ENCODE peak calls at places on chromosomes 2 and 18, in five cellular contexts. One of them, this sample, is unnamed.

GRCh38 chr18:23716516-23716915 is 27.3 kb downstream of the LAMA3 start:
- DNase-seq in H54: no peak
- DNase-seq in neural progenitor cell: no peak
- DNase-seq in activated naive CD4-positive, alpha-beta T cell treated with Interleukin-2 at 50 U/mL for 16 hours: no peak
- DNase-seq in PC-3: no peak
- DNase-seq in this sample: no peak

GRCh38 chr2:75896779-75897366 is 186.2 kb upstream of the GCFC2 start:
- DNase-seq in PC-3: peak; percentile 60
- DNase-seq in H54: peak; percentile 5
- DNase-seq in neural progenitor cell: peak; percentile 81
- DNase-seq in activated naive CD4-positive, alpha-beta T cell treated with Interleukin-2 at 50 U/mL for 16 hours: no peak
- DNase-seq in this sample: peak; percentile 79

GRCh38 chr18:36752929-36753865 is 75.6 kb downstream of the TPGS2 start:
- DNase-seq in PC-3: no peak
- DNase-seq in neural progenitor cell: no peak
- DNase-seq in H54: no peak
- DNase-seq in activated naive CD4-positive, alpha-beta T cell treated with Interleukin-2 at 50 U/mL for 16 hours: no peak
- DNase-seq in this sample: no peak

GRCh38 chr18:73487956-73488355 is 620.2 kb upstream of the NETO1 start:
- DNase-seq in activated naive CD4-positive, alpha-beta T cell treated with Interleukin-2 at 50 U/mL for 16 hours: no peak
- DNase-seq in H54: no peak
- DNase-seq in PC-3: no peak
- DNase-seq in neural progenitor cell: no peak
- DNase-seq in this sample: no peak

GRCh38 chr18:37659906-37660305 is 94.3 kb upstream of the CELF4 start:
- DNase-seq in neural progenitor cell: no peak
- DNase-seq in H54: no peak
- DNase-seq in activated naive CD4-positive, alpha-beta T cell treated with Interleukin-2 at 50 U/mL for 16 hours: no peak
- DNase-seq in PC-3: no peak
- DNase-seq in this sample: no peak

GRCh38 chr2:65231892-65232477 is 4.4 kb downstream of the ACTR2 start:
- DNase-seq in activated naive CD4-positive, alpha-beta T cell treated with Interleukin-2 at 50 U/mL for 16 hours: peak; percentile 24
- DNase-seq in neural progenitor cell: no peak
- DNase-seq in H54: no peak
- DNase-seq in PC-3: no peak
- DNase-seq in this sample: no peak

GRCh38 chr2:49426991-49427390 is 272.7 kb upstream of the FSHR start:
- DNase-seq in neural progenitor cell: no peak
- DNase-seq in activated naive CD4-positive, alpha-beta T cell treated with Interleukin-2 at 50 U/mL for 16 hours: no peak
- DNase-seq in PC-3: no peak
- DNase-seq in H54: no peak
- DNase-seq in this sample: no peak

GRCh38 chr2:149040451-149040850 is 2.0 kb downstream of the LYPD6B start:
- DNase-seq in PC-3: peak; percentile 55
- DNase-seq in H54: no peak
- DNase-seq in activated naive CD4-positive, alpha-beta T cell treated with Interleukin-2 at 50 U/mL for 16 hours: peak; percentile 61
- DNase-seq in neural progenitor cell: peak; percentile 47
- DNase-seq in this sample: peak; percentile 45

GRCh38 chr18:79571221-79572092 is 108.1 kb upstream of the CTDP1 start:
- DNase-seq in PC-3: no peak
- DNase-seq in activated naive CD4-positive, alpha-beta T cell treated with Interleukin-2 at 50 U/mL for 16 hours: no peak
- DNase-seq in neural progenitor cell: no peak
- DNase-seq in H54: no peak
- DNase-seq in this sample: no peak

GRCh38 chr18:11136241-11136640 is 13.1 kb downstream of the PIEZO2 start:
- DNase-seq in neural progenitor cell: peak; percentile 11
- DNase-seq in PC-3: no peak
- DNase-seq in activated naive CD4-positive, alpha-beta T cell treated with Interleukin-2 at 50 U/mL for 16 hours: no peak
- DNase-seq in H54: no peak
- DNase-seq in this sample: no peak

GRCh38 chr2:42792583-42793313 is at the start of gene HAAO:
- DNase-seq in PC-3: no peak
- DNase-seq in neural progenitor cell: peak; percentile 81
- DNase-seq in activated naive CD4-positive, alpha-beta T cell treated with Interleukin-2 at 50 U/mL for 16 hours: no peak
- DNase-seq in H54: no peak
- DNase-seq in this sample: peak; percentile 45

GRCh38 chr2:17830053-17831034 is 14.1 kb downstream of the MSGN1 start:
- DNase-seq in activated naive CD4-positive, alpha-beta T cell treated with Interleukin-2 at 50 U/mL for 16 hours: peak; percentile 26
- DNase-seq in H54: peak; percentile 66
- DNase-seq in PC-3: peak; percentile 34
- DNase-seq in neural progenitor cell: peak; percentile 93
- DNase-seq in this sample: peak; percentile 91

GRCh38 chr2:215657844-215658243 is 222.0 kb upstream of the FN1 start:
- DNase-seq in activated naive CD4-positive, alpha-beta T cell treated with Interleukin-2 at 50 U/mL for 16 hours: no peak
- DNase-seq in H54: peak; percentile 34
- DNase-seq in neural progenitor cell: no peak
- DNase-seq in PC-3: peak; percentile 87
- DNase-seq in this sample: no peak

GRCh38 chr2:39584283-39584972 is 81.3 kb upstream of the TMEM178A start:
- DNase-seq in PC-3: peak; percentile 29
- DNase-seq in activated naive CD4-positive, alpha-beta T cell treated with Interleukin-2 at 50 U/mL for 16 hours: no peak
- DNase-seq in H54: no peak
- DNase-seq in neural progenitor cell: no peak
- DNase-seq in this sample: no peak

GRCh38 chr2:10882568-10882967 is 29.2 kb upstream of the KCNF1 start:
- DNase-seq in neural progenitor cell: no peak
- DNase-seq in PC-3: no peak
- DNase-seq in activated naive CD4-positive, alpha-beta T cell treated with Interleukin-2 at 50 U/mL for 16 hours: no peak
- DNase-seq in H54: no peak
- DNase-seq in this sample: no peak

GRCh38 chr2:38835015-38835601 is 40.6 kb downstream of the DHX57 start:
- DNase-seq in PC-3: peak; percentile 71
- DNase-seq in H54: no peak
- DNase-seq in activated naive CD4-positive, alpha-beta T cell treated with Interleukin-2 at 50 U/mL for 16 hours: no peak
- DNase-seq in neural progenitor cell: peak; percentile 56
- DNase-seq in this sample: peak; percentile 53

GRCh38 chr2:127721978-127722355 is 20.7 kb downstream of the SFT2D3 start:
- DNase-seq in neural progenitor cell: no peak
- DNase-seq in PC-3: peak; percentile 71
- DNase-seq in activated naive CD4-positive, alpha-beta T cell treated with Interleukin-2 at 50 U/mL for 16 hours: no peak
- DNase-seq in H54: no peak
- DNase-seq in this sample: no peak

GRCh38 chr2:119282966-119283511 is 59.4 kb downstream of the STEAP3 start:
- DNase-seq in H54: no peak
- DNase-seq in PC-3: peak; percentile 35
- DNase-seq in neural progenitor cell: no peak
- DNase-seq in activated naive CD4-positive, alpha-beta T cell treated with Interleukin-2 at 50 U/mL for 16 hours: no peak
- DNase-seq in this sample: no peak

GRCh38 chr2:46000660-46001059 is 296.5 kb upstream of the EPAS1 start:
- DNase-seq in H54: no peak
- DNase-seq in PC-3: no peak
- DNase-seq in neural progenitor cell: no peak
- DNase-seq in activated naive CD4-positive, alpha-beta T cell treated with Interleukin-2 at 50 U/mL for 16 hours: no peak
- DNase-seq in this sample: no peak

GRCh38 chr2:96106991-96107882 is 9.1 kb downstream of the ADRA2B start:
- DNase-seq in neural progenitor cell: no peak
- DNase-seq in activated naive CD4-positive, alpha-beta T cell treated with Interleukin-2 at 50 U/mL for 16 hours: no peak
- DNase-seq in PC-3: no peak
- DNase-seq in H54: no peak
- DNase-seq in this sample: no peak

GRCh38 chr2:219073413-219074129 is 12.8 kb upstream of the IHH start:
- DNase-seq in PC-3: peak; percentile 83
- DNase-seq in H54: no peak
- DNase-seq in neural progenitor cell: peak; percentile 87
- DNase-seq in activated naive CD4-positive, alpha-beta T cell treated with Interleukin-2 at 50 U/mL for 16 hours: no peak
- DNase-seq in this sample: peak; percentile 87

GRCh38 chr2:160473508-160474318 is 19.9 kb downstream of the RBMS1 start:
- DNase-seq in neural progenitor cell: no peak
- DNase-seq in activated naive CD4-positive, alpha-beta T cell treated with Interleukin-2 at 50 U/mL for 16 hours: no peak
- DNase-seq in PC-3: no peak
- DNase-seq in H54: no peak
- DNase-seq in this sample: no peak

GRCh38 chr18:9951022-9951859 is 37.4 kb downstream of the VAPA start:
- DNase-seq in H54: no peak
- DNase-seq in PC-3: peak; percentile 61
- DNase-seq in activated naive CD4-positive, alpha-beta T cell treated with Interleukin-2 at 50 U/mL for 16 hours: no peak
- DNase-seq in neural progenitor cell: peak; percentile 73
- DNase-seq in this sample: peak; percentile 81

GRCh38 chr18:51193621-51194287 is 3.7 kb downstream of the MEX3C start:
- DNase-seq in neural progenitor cell: no peak
- DNase-seq in activated naive CD4-positive, alpha-beta T cell treated with Interleukin-2 at 50 U/mL for 16 hours: no peak
- DNase-seq in PC-3: peak; percentile 1
- DNase-seq in H54: no peak
- DNase-seq in this sample: no peak

GRCh38 chr2:239835056-239835455 is 190.1 kb downstream of the NDUFA10 start:
- DNase-seq in H54: no peak
- DNase-seq in activated naive CD4-positive, alpha-beta T cell treated with Interleukin-2 at 50 U/mL for 16 hours: no peak
- DNase-seq in PC-3: no peak
- DNase-seq in neural progenitor cell: no peak
- DNase-seq in this sample: no peak

GRCh38 chr2:127576433-127577207 is 41.1 kb downstream of the MYO7B start:
- DNase-seq in PC-3: peak; percentile 60
- DNase-seq in H54: no peak
- DNase-seq in activated naive CD4-positive, alpha-beta T cell treated with Interleukin-2 at 50 U/mL for 16 hours: no peak
- DNase-seq in neural progenitor cell: no peak
- DNase-seq in this sample: no peak

GRCh38 chr2:168717790-168718502 is 84.5 kb upstream of the NOSTRIN start:
- DNase-seq in activated naive CD4-positive, alpha-beta T cell treated with Interleukin-2 at 50 U/mL for 16 hours: no peak
- DNase-seq in neural progenitor cell: no peak
- DNase-seq in H54: no peak
- DNase-seq in PC-3: no peak
- DNase-seq in this sample: no peak

GRCh38 chr2:202771741-202772470 is 99.7 kb downstream of the ICA1L start:
- DNase-seq in neural progenitor cell: no peak
- DNase-seq in PC-3: no peak
- DNase-seq in H54: no peak
- DNase-seq in activated naive CD4-positive, alpha-beta T cell treated with Interleukin-2 at 50 U/mL for 16 hours: no peak
- DNase-seq in this sample: no peak

GRCh38 chr18:49560277-49561126 is 1.4 kb upstream of the LIPG start:
- DNase-seq in activated naive CD4-positive, alpha-beta T cell treated with Interleukin-2 at 50 U/mL for 16 hours: no peak
- DNase-seq in H54: no peak
- DNase-seq in neural progenitor cell: peak; percentile 56
- DNase-seq in PC-3: no peak
- DNase-seq in this sample: peak; percentile 97

GRCh38 chr2:96359866-96360265 is 24.3 kb downstream of the NCAPH start:
- DNase-seq in H54: no peak
- DNase-seq in PC-3: no peak
- DNase-seq in neural progenitor cell: no peak
- DNase-seq in activated naive CD4-positive, alpha-beta T cell treated with Interleukin-2 at 50 U/mL for 16 hours: no peak
- DNase-seq in this sample: no peak

GRCh38 chr2:134141598-134142340 is 112.1 kb upstream of the MGAT5 start:
- DNase-seq in PC-3: no peak
- DNase-seq in H54: no peak
- DNase-seq in neural progenitor cell: no peak
- DNase-seq in activated naive CD4-positive, alpha-beta T cell treated with Interleukin-2 at 50 U/mL for 16 hours: no peak
- DNase-seq in this sample: no peak

GRCh38 chr2:129375587-129375986 is 603.9 kb upstream of the RAB6C start:
- DNase-seq in PC-3: no peak
- DNase-seq in H54: no peak
- DNase-seq in neural progenitor cell: no peak
- DNase-seq in activated naive CD4-positive, alpha-beta T cell treated with Interleukin-2 at 50 U/mL for 16 hours: no peak
- DNase-seq in this sample: no peak

GRCh38 chr2:23696163-23697045 is 230.5 kb downstream of the ATAD2B start:
- DNase-seq in H54: no peak
- DNase-seq in activated naive CD4-positive, alpha-beta T cell treated with Interleukin-2 at 50 U/mL for 16 hours: no peak
- DNase-seq in PC-3: no peak
- DNase-seq in neural progenitor cell: no peak
- DNase-seq in this sample: no peak

GRCh38 chr2:47187124-47187523 is 32.0 kb upstream of the STPG4 start:
- DNase-seq in activated naive CD4-positive, alpha-beta T cell treated with Interleukin-2 at 50 U/mL for 16 hours: no peak
- DNase-seq in H54: no peak
- DNase-seq in neural progenitor cell: peak; percentile 50
- DNase-seq in PC-3: no peak
- DNase-seq in this sample: no peak

GRCh38 chr2:218013289-218013688 is 10.5 kb upstream of the TNS1 start:
- DNase-seq in neural progenitor cell: no peak
- DNase-seq in PC-3: no peak
- DNase-seq in H54: no peak
- DNase-seq in activated naive CD4-positive, alpha-beta T cell treated with Interleukin-2 at 50 U/mL for 16 hours: no peak
- DNase-seq in this sample: no peak

GRCh38 chr18:38790303-38790702 is 1224.7 kb upstream of the CELF4 start:
- DNase-seq in neural progenitor cell: peak; percentile 34
- DNase-seq in PC-3: peak; percentile 1
- DNase-seq in H54: peak; percentile 0
- DNase-seq in activated naive CD4-positive, alpha-beta T cell treated with Interleukin-2 at 50 U/mL for 16 hours: no peak
- DNase-seq in this sample: peak; percentile 40